ENCODE peak calls at places on chromosomes 3 and 15, in six cellular contexts. One of them, this sample, is unnamed.

GRCh38 chr3:127259882-127260281 is 28.0 kb downstream of the PRR20G start:
- DNase-seq in stimulated activated effector memory CD8-positive, alpha-beta T cell treated with anti-CD3 and anti-CD28 coated beads, Interleukin-12 subunit alpha, Interleukin-12 subunit beta, amount 100 ng/mL, for 72 hours: no peak
- DNase-seq in NCI-H446: no peak
- DNase-seq in posterior vena cava: no peak
- DNase-seq in epithelial cell of esophagus: no peak
- DNase-seq in mesothelial cell of epicardium: no peak
- DNase-seq in this sample: no peak

GRCh38 chr15:98604983-98605382 is 43.4 kb upstream of the IGF1R start:
- DNase-seq in mesothelial cell of epicardium: no peak
- DNase-seq in stimulated activated effector memory CD8-positive, alpha-beta T cell treated with anti-CD3 and anti-CD28 coated beads, Interleukin-12 subunit alpha, Interleukin-12 subunit beta, amount 100 ng/mL, for 72 hours: no peak
- DNase-seq in posterior vena cava: no peak
- DNase-seq in epithelial cell of esophagus: no peak
- DNase-seq in NCI-H446: no peak
- DNase-seq in this sample: no peak

GRCh38 chr3:33513262-33513863 is 73.2 kb upstream of the UBP1 start:
- DNase-seq in mesothelial cell of epicardium: no peak
- DNase-seq in epithelial cell of esophagus: no peak
- DNase-seq in NCI-H446: no peak
- DNase-seq in posterior vena cava: no peak
- DNase-seq in stimulated activated effector memory CD8-positive, alpha-beta T cell treated with anti-CD3 and anti-CD28 coated beads, Interleukin-12 subunit alpha, Interleukin-12 subunit beta, amount 100 ng/mL, for 72 hours: peak
- DNase-seq in this sample: no peak

GRCh38 chr3:151085227-151085888 is at the start of gene MED12L:
- DNase-seq in posterior vena cava: peak
- DNase-seq in NCI-H446: peak
- DNase-seq in stimulated activated effector memory CD8-positive, alpha-beta T cell treated with anti-CD3 and anti-CD28 coated beads, Interleukin-12 subunit alpha, Interleukin-12 subunit beta, amount 100 ng/mL, for 72 hours: peak
- DNase-seq in epithelial cell of esophagus: peak
- DNase-seq in mesothelial cell of epicardium: peak
- DNase-seq in this sample: peak

GRCh38 chr3:55443346-55443745 is 43.8 kb downstream of the WNT5A start:
- DNase-seq in mesothelial cell of epicardium: no peak
- DNase-seq in posterior vena cava: no peak
- DNase-seq in stimulated activated effector memory CD8-positive, alpha-beta T cell treated with anti-CD3 and anti-CD28 coated beads, Interleukin-12 subunit alpha, Interleukin-12 subunit beta, amount 100 ng/mL, for 72 hours: no peak
- DNase-seq in NCI-H446: no peak
- DNase-seq in epithelial cell of esophagus: no peak
- DNase-seq in this sample: no peak

GRCh38 chr3:10925436-10926260 is 66.9 kb upstream of the SLC6A1 start:
- DNase-seq in NCI-H446: no peak
- DNase-seq in epithelial cell of esophagus: no peak
- DNase-seq in posterior vena cava: peak
- DNase-seq in mesothelial cell of epicardium: no peak
- DNase-seq in stimulated activated effector memory CD8-positive, alpha-beta T cell treated with anti-CD3 and anti-CD28 coated beads, Interleukin-12 subunit alpha, Interleukin-12 subunit beta, amount 100 ng/mL, for 72 hours: no peak
- DNase-seq in this sample: no peak

GRCh38 chr3:52444860-52445793 is at the start of gene SEMA3G:
- DNase-seq in posterior vena cava: peak
- DNase-seq in epithelial cell of esophagus: peak
- DNase-seq in stimulated activated effector memory CD8-positive, alpha-beta T cell treated with anti-CD3 and anti-CD28 coated beads, Interleukin-12 subunit alpha, Interleukin-12 subunit beta, amount 100 ng/mL, for 72 hours: peak
- DNase-seq in mesothelial cell of epicardium: no peak
- DNase-seq in NCI-H446: no peak
- DNase-seq in this sample: peak

GRCh38 chr15:99683000-99683670 is 50.1 kb downstream of the LYSMD4 start:
- DNase-seq in NCI-H446: no peak
- DNase-seq in mesothelial cell of epicardium: no peak
- DNase-seq in posterior vena cava: no peak
- DNase-seq in epithelial cell of esophagus: peak
- DNase-seq in stimulated activated effector memory CD8-positive, alpha-beta T cell treated with anti-CD3 and anti-CD28 coated beads, Interleukin-12 subunit alpha, Interleukin-12 subunit beta, amount 100 ng/mL, for 72 hours: no peak
- DNase-seq in this sample: peak

GRCh38 chr15:101451192-101451799 is 38.2 kb downstream of the PCSK6 start:
- DNase-seq in NCI-H446: no peak
- DNase-seq in mesothelial cell of epicardium: no peak
- DNase-seq in stimulated activated effector memory CD8-positive, alpha-beta T cell treated with anti-CD3 and anti-CD28 coated beads, Interleukin-12 subunit alpha, Interleukin-12 subunit beta, amount 100 ng/mL, for 72 hours: no peak
- DNase-seq in epithelial cell of esophagus: no peak
- DNase-seq in posterior vena cava: peak
- DNase-seq in this sample: no peak

GRCh38 chr3:120894285-120894684 is 13.7 kb upstream of the STXBP5L start:
- DNase-seq in mesothelial cell of epicardium: no peak
- DNase-seq in posterior vena cava: no peak
- DNase-seq in NCI-H446: no peak
- DNase-seq in epithelial cell of esophagus: no peak
- DNase-seq in stimulated activated effector memory CD8-positive, alpha-beta T cell treated with anti-CD3 and anti-CD28 coated beads, Interleukin-12 subunit alpha, Interleukin-12 subunit beta, amount 100 ng/mL, for 72 hours: no peak
- DNase-seq in this sample: no peak

GRCh38 chr15:76058714-76059319 is 968 bp upstream of the TMEM266 start:
- DNase-seq in NCI-H446: no peak
- DNase-seq in posterior vena cava: no peak
- DNase-seq in mesothelial cell of epicardium: no peak
- DNase-seq in stimulated activated effector memory CD8-positive, alpha-beta T cell treated with anti-CD3 and anti-CD28 coated beads, Interleukin-12 subunit alpha, Interleukin-12 subunit beta, amount 100 ng/mL, for 72 hours: peak
- DNase-seq in epithelial cell of esophagus: peak
- DNase-seq in this sample: peak

GRCh38 chr3:195150194-195151118 is 120.5 kb downstream of the XXYLT1 start:
- DNase-seq in epithelial cell of esophagus: peak
- DNase-seq in posterior vena cava: no peak
- DNase-seq in NCI-H446: no peak
- DNase-seq in stimulated activated effector memory CD8-positive, alpha-beta T cell treated with anti-CD3 and anti-CD28 coated beads, Interleukin-12 subunit alpha, Interleukin-12 subunit beta, amount 100 ng/mL, for 72 hours: no peak
- DNase-seq in mesothelial cell of epicardium: no peak
- DNase-seq in this sample: peak

GRCh38 chr3:58666683-58667082 is at the start of gene FAM3D:
- DNase-seq in stimulated activated effector memory CD8-positive, alpha-beta T cell treated with anti-CD3 and anti-CD28 coated beads, Interleukin-12 subunit alpha, Interleukin-12 subunit beta, amount 100 ng/mL, for 72 hours: no peak
- DNase-seq in NCI-H446: no peak
- DNase-seq in mesothelial cell of epicardium: no peak
- DNase-seq in epithelial cell of esophagus: peak
- DNase-seq in posterior vena cava: no peak
- DNase-seq in this sample: peak